ENCODE peak calls at places on chromosomes 5 and 9, in four cellular contexts. L is activated T-cell treated with anti-CD3 and anti-CD28 coated beads for 4 hours; O is brain microvascular endothelial cell; S is CD4-positive, alpha-beta memory T cell. Q is an unnamed sample.

GRCh38 chr5:59021837-59022514 is 439.1 kb downstream of the RAB3C start:
- DNase-seq in S (no peak), L (no peak), O (no peak), Q (no peak)

GRCh38 chr5:75450069-75450468 is 61.4 kb downstream of the CERT1 start:
- DNase-seq in L (no peak), S (no peak), O (no peak), Q (no peak)

GRCh38 chr5:155689403-155689802 is 637.6 kb upstream of the SGCD start:
- DNase-seq in S (no peak), L (no peak), O (no peak), Q (no peak)

GRCh38 chr5:54296386-54296785 is 14.0 kb downstream of the ARL15 start:
- DNase-seq in S (no peak), L (no peak), O (no peak), Q (no peak)

GRCh38 chr9:35367451-35367850 is 122.5 kb upstream of the RUSC2 start:
- DNase-seq in S (no peak), L (no peak), O (peak; percentile 88), Q (no peak)

GRCh38 chr5:128213340-128213739 is 129.8 kb downstream of the SLC12A2 start:
- DNase-seq in O (peak; percentile 65), S (peak; percentile 33), L (peak; percentile 19), Q (no peak)

GRCh38 chr9:129712595-129713524 is 40.0 kb downstream of the PTGES start:
- DNase-seq in L (no peak), O (peak; percentile 64), S (no peak), Q (no peak)

GRCh38 chr5:154421868-154422267 is 23.9 kb upstream of the SAP30L start:
- DNase-seq in S (no peak), O (peak; percentile 23), L (no peak), Q (no peak)

GRCh38 chr5:111584651-111585050 is 72.3 kb upstream of the STARD4 start:
- DNase-seq in S (no peak), L (no peak), O (peak; percentile 82), Q (no peak)

GRCh38 chr5:83554686-83555085 is 83.1 kb downstream of the VCAN start:
- DNase-seq in S (no peak), L (no peak), O (no peak), Q (no peak)

GRCh38 chr5:5351288-5352089 is 71.0 kb upstream of the ICE1 start:
- DNase-seq in S (no peak), L (no peak), O (no peak), Q (no peak)

GRCh38 chr5:100758780-100759179 is 144.3 kb downstream of the ST8SIA4 start:
- DNase-seq in O (no peak), S (no peak), L (no peak), Q (no peak)

GRCh38 chr9:131239307-131239975 is 36.9 kb downstream of the FAM78A start:
- DNase-seq in S (no peak), O (no peak), L (no peak), Q (no peak)

GRCh38 chr5:1437876-1438559 is 7.2 kb downstream of the SLC6A3 start:
- DNase-seq in S (no peak), O (no peak), L (no peak), Q (no peak)

GRCh38 chr5:157994271-157994691 is 135.3 kb upstream of the CLINT1 start:
- DNase-seq in S (peak; percentile 78), O (no peak), L (peak; percentile 9), Q (no peak)

GRCh38 chr5:141753971-141754713 is 72.1 kb upstream of the ARAP3 start:
- DNase-seq in O (no peak), S (peak; percentile 19), L (no peak), Q (no peak)

GRCh38 chr9:7436754-7437153 is 362.8 kb downstream of the DMAC1 start:
- DNase-seq in L (no peak), S (no peak), O (no peak), Q (no peak)

GRCh38 chr5:39211773-39212172 is 7.6 kb downstream of the FYB1 start:
- DNase-seq in S (peak; percentile 62), O (no peak), L (no peak), Q (no peak)

GRCh38 chr5:72815580-72816296 is 723 bp upstream of the TNPO1 start:
- DNase-seq in S (no peak), O (no peak), L (no peak), Q (no peak)

GRCh38 chr5:66346869-66347268 is 202.8 kb downstream of the SREK1 start:
- DNase-seq in S (no peak), O (no peak), L (no peak), Q (no peak)

GRCh38 chr9:125586173-125586512 is 120.9 kb downstream of the MAPKAP1 start:
- DNase-seq in O (no peak), S (no peak), L (no peak), Q (no peak)

GRCh38 chr9:91060520-91061343 is 259.1 kb downstream of the SYK start:
- DNase-seq in L (no peak), S (no peak), O (peak; percentile 96), Q (no peak)

GRCh38 chr5:141835928-141836667 is 42.1 kb downstream of the PCDH1 start:
- DNase-seq in S (no peak), O (peak; percentile 62), L (no peak), Q (no peak)

GRCh38 chr9:123411636-123412035 is 55.6 kb downstream of the CRB2 start:
- DNase-seq in O (no peak), L (no peak), S (no peak), Q (no peak)

GRCh38 chr5:69007726-69008368 is 86.0 kb upstream of the SLC30A5 start:
- DNase-seq in L (peak; percentile 64), O (peak; percentile 56), S (peak; percentile 57), Q (peak; percentile 24)

GRCh38 chr9:26210338-26210851 is 532.2 kb upstream of the TUSC1 start:
- DNase-seq in L (no peak), S (no peak), O (peak; percentile 4), Q (no peak)

GRCh38 chr5:36160617-36161016 is 8.7 kb downstream of the SKP2 start:
- DNase-seq in S (no peak), L (no peak), O (no peak), Q (no peak)

GRCh38 chr9:36258989-36259315 is 704 bp upstream of the GNE start:
- DNase-seq in L (no peak), S (no peak), O (no peak), Q (no peak)